ENCODE peak calls at places on chromosomes 2 and 18, in seven cellular contexts. V, Q, Z, E, X, D and I are unnamed samples.

GRCh38 chr2:233422050-233422639 is 67.9 kb downstream of the DGKD start:
- DNase-seq in D (no peak), V (no peak), X (peak; percentile 75), Z (no peak), E (no peak), Q (peak; percentile 75), I (no peak)

GRCh38 chr2:2542966-2543555 is 212.0 kb upstream of the MYT1L start:
- DNase-seq in X (no peak), V (no peak), D (no peak), Z (no peak), E (no peak), Q (no peak), I (no peak)

GRCh38 chr2:18966131-18966530 is 376.8 kb upstream of the NT5C1B start:
- DNase-seq in Z (no peak), Q (no peak), D (no peak), V (peak; percentile 87), E (no peak), X (no peak), I (no peak)

GRCh38 chr2:33598472-33599174 is 476 bp downstream of the FAM98A start:
- DNase-seq in E (peak; percentile 40), D (no peak), V (peak; percentile 46), X (peak; percentile 38), Z (no peak), Q (peak; percentile 40), I (peak; percentile 55)

GRCh38 chr18:832085-832681 is 20.1 kb upstream of the YES1 start:
- DNase-seq in D (no peak), Z (no peak), E (no peak), X (no peak), V (no peak), Q (no peak), I (no peak)

GRCh38 chr18:34970106-34970505 is 71.1 kb upstream of the MAPRE2 start:
- DNase-seq in Q (no peak), E (peak; percentile 16), V (peak; percentile 76), D (no peak), X (peak; percentile 19), Z (no peak), I (peak; percentile 27)

GRCh38 chr2:167127135-167127534 is 238.9 kb downstream of the XIRP2 start:
- DNase-seq in Q (no peak), X (peak; percentile 53), D (no peak), V (peak; percentile 69), Z (no peak), E (peak; percentile 66), I (peak; percentile 63)

GRCh38 chr18:8153887-8154583 is 455.2 kb upstream of the RAB12 start:
- DNase-seq in Z (no peak), Q (no peak), X (peak; percentile 80), E (peak; percentile 33), V (peak; percentile 85), D (peak; percentile 46), I (no peak)

GRCh38 chr2:232449964-232450363 is 6.0 kb upstream of the ALPI start:
- DNase-seq in E (no peak), Q (no peak), X (no peak), Z (no peak), V (no peak), D (no peak), I (no peak)

GRCh38 chr18:41265047-41265446 is 690.0 kb upstream of the PIK3C3 start:
- DNase-seq in Z (no peak), V (no peak), E (no peak), D (no peak), X (peak; percentile 72), Q (no peak), I (peak; percentile 23)

GRCh38 chr18:77110400-77110799 is 22.2 kb downstream of the MBP start:
- DNase-seq in X (no peak), V (no peak), Q (no peak), D (no peak), E (no peak), Z (no peak), I (no peak)
- TF ChIP-seq CTCF in X (no peak), V (no peak), Q (no peak), D (no peak), E (peak; percentile 8), Z (no peak), I (no peak)

GRCh38 chr2:8581601-8582041 is 100.2 kb upstream of the ID2 start:
- DNase-seq in Z (no peak), Q (no peak), D (no peak), E (no peak), X (no peak), V (no peak), I (no peak)

GRCh38 chr2:8582191-8582849 is 99.5 kb upstream of the ID2 start:
- DNase-seq in X (no peak), V (no peak), Q (no peak), D (no peak), E (no peak), Z (no peak), I (no peak)

GRCh38 chr2:8584174-8585066 is 97.4 kb upstream of the ID2 start:
- DNase-seq in V (no peak), Z (no peak), D (no peak), X (no peak), Q (no peak), E (no peak), I (no peak)

GRCh38 chr2:8582850-8583399 is 98.9 kb upstream of the ID2 start:
- DNase-seq in V (no peak), Z (no peak), E (no peak), D (no peak), X (no peak), Q (no peak), I (no peak)

DNA sequence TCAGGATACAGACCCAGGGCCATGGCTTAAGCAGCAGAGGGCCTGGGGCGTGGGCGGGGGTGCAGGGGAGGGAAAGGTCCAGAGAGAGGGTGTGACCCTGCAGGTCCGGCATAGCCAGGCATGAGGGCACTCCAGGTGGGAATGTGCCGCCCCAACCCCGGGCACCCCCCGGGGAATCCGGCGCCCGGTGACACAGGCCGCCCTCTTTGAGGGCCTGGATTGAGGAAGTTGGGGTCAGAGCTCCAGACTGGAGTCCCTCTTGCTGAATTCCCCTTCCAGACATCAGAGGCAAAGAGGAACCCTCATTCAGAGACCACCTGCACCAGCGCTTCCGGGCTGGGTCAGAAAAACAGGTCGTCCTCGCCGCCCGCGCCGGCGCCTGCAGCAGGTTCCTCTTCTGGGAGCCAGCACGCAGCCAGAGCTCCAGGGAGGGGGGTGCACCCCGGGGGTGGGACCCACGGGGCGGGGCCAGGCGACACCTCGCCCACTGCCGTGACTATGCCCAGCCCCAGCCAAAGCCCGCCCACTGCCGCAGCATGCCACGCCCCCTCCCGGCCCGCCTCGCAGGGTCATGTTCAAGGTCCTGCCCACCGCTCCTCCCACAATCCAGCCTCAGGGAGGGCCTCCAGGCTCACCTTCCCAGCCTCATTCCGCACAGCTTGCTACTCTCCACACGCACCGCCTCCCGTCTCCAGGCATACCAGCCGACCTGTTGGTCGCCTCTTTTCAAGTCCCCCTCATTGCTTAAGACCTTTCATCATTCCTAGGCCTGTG is 98.3 kb upstream of the ID2 start:
- DNase-seq in X (peak; percentile 60), V (peak; percentile 28), D (no peak), E (peak; percentile 46), Q (no peak), Z (no peak), I (no peak)
- H3K4me3 ChIP-seq in X (no peak overlapping the region), V (no peak overlapping the region), D (no peak overlapping the region), E (no peak overlapping the region), Q (no peak overlapping the region), Z (peak overlapping the region; percentile 50), I (no peak overlapping the region)

DNA sequence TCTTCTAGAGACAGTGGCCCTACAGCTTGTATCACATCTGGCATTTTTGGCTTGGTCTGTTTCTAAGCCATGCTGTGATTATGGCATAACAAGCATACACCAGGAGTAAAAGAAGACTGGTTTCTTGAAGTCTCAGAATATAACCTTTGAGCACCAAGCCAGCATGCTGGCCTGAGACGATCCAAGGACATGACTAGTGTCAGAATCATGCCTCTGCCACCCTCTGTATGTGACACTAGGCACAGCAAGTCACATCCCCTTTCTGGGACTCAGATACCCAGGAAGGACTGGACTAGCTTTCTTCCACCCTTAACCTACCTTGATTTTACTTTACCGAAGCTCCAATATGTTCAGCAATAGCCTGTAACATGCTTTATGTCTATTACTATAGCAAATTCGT is 345.5 kb downstream of the SETBP1 start:
- DNase-seq in D (no peak), Z (no peak), Q (no peak), E (no peak), V (no peak), X (no peak), I (no peak)
- TF ChIP-seq CTCF in D (no peak), Z (no peak), Q (no peak), E (no peak), V (no peak), X (no peak), I (no peak)

GRCh38 chr2:120267348-120267747 is 14.7 kb downstream of the RALB start:
- DNase-seq in D (no peak), E (no peak), Z (no peak), Q (no peak), X (no peak), V (no peak), I (no peak)
- H3K4me3 ChIP-seq in D (no peak overlapping the region), E (no peak overlapping the region), Z (no peak overlapping the region), Q (no peak overlapping the region), X (no peak overlapping the region), V (no peak overlapping the region), I (no peak overlapping the region)

GRCh38 chr2:62423235-62423634 is 82.8 kb downstream of the TMEM17 start:
- DNase-seq in X (peak; percentile 29), Z (no peak), V (peak; percentile 14), E (peak; percentile 24), D (no peak), Q (no peak), I (peak; percentile 10)
- TF ChIP-seq CTCF in X (peak; percentile 37), Z (no peak), V (peak; percentile 33), E (peak; percentile 53), D (peak; percentile 34), Q (peak; percentile 21), I (peak; percentile 29)

DNA sequence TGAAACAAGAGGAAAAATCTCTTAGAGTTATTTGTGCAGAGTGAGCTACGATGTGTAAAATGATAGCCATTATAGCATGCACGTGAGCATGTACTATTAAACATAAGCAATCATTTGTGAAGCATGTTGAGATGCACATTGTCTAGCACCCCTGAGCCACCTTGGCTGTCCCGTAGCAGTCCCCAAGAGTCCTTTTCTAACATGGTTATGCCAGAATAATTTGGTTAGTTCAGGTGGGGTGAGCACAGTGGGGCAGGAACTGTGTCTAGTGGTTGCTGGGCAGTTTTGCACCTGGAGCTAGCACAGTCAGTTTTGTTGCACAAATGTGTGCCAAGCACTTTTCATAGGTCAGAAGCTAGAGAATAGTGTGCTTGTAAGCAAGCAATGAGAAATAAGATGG is 809.8 kb downstream of the RNF144A start:
- DNase-seq in D (no peak), V (no peak), E (no peak), X (no peak), Z (no peak), Q (no peak), I (no peak)
- H3K4me3 ChIP-seq in D (no peak overlapping the region), V (no peak overlapping the region), E (no peak overlapping the region), X (no peak overlapping the region), Z (no peak overlapping the region), Q (no peak overlapping the region), I (no peak overlapping the region)